ENCODE peak calls at places on chromosomes 11 and 22, in five cellular contexts. One of them, this sample, is unnamed.

GRCh38 chr11:27507561-27508322 is 1.2 kb upstream of the LIN7C start:
- DNase-seq in HepG2: no peak
- DNase-seq in K562: no peak
- DNase-seq in GM12878: no peak
- DNase-seq in H1: no peak
- DNase-seq in this sample: no peak

GRCh38 chr11:46119352-46120216 is 1.7 kb downstream of the PHF21A start:
- DNase-seq in HepG2: peak; percentile 80
- DNase-seq in K562: peak; percentile 58
- DNase-seq in GM12878: no peak
- DNase-seq in H1: no peak
- DNase-seq in this sample: peak; percentile 70

GRCh38 chr11:19800714-19801519 is 88.3 kb downstream of the NAV2 start:
- DNase-seq in HepG2: no peak
- DNase-seq in K562: no peak
- DNase-seq in GM12878: no peak
- DNase-seq in H1: no peak
- DNase-seq in this sample: no peak

GRCh38 chr22:42829311-42829710 is 27.8 kb downstream of the ARFGAP3 start:
- DNase-seq in HepG2: no peak
- DNase-seq in K562: no peak
- DNase-seq in GM12878: no peak
- DNase-seq in H1: no peak
- DNase-seq in this sample: no peak

GRCh38 chr22:42745118-42745517 is 24.4 kb upstream of the A4GALT start:
- DNase-seq in HepG2: no peak
- DNase-seq in K562: no peak
- DNase-seq in GM12878: no peak
- DNase-seq in H1: no peak
- DNase-seq in this sample: no peak

GRCh38 chr22:19509923-19510322 is 14.3 kb downstream of the CLDN5 start:
- DNase-seq in HepG2: no peak
- DNase-seq in K562: no peak
- DNase-seq in GM12878: no peak
- DNase-seq in H1: no peak
- DNase-seq in this sample: no peak

GRCh38 chr11:70423523-70424505 is 25.5 kb downstream of the CTTN start:
- DNase-seq in HepG2: peak; percentile 50
- DNase-seq in K562: peak; percentile 70
- DNase-seq in GM12878: peak; percentile 44
- DNase-seq in H1: no peak
- DNase-seq in this sample: no peak

GRCh38 chr22:29078036-29078868 is 5.4 kb downstream of the KREMEN1 start:
- DNase-seq in HepG2: no peak
- DNase-seq in K562: no peak
- DNase-seq in GM12878: no peak
- DNase-seq in H1: no peak
- DNase-seq in this sample: no peak

DNA sequence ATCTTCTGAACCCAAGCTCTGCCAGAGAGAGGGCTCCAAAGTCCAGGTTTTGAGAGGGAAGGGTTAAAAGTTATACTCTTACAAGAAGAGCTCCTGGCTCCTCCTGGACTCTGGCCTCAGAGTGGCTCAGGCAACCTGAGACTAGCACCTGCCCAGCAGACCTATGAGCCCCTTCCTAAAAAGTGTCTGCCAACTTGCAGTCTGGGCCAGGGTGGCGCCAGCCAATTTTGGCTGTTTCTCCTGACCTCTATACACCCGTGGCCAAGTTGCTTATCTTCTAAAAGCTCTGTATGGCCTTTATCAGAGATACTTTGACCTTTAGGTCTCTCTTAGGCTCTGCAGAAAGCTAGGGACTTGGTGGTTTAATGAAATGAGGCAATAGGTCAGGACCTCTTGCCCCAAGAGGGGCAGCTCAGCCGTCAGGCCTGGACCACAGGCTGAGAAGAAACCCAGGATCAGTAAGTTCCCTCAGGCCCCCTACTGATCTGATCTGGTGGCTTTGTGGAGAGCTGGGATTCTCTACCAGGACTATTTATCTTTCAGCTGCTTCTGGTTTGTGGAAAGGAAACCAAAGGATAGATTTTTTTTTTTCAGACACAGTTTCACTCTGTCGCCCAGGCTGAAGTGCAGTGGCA is 10.3 kb upstream of the UCP3 start:
- DNase-seq in HepG2: peak; percentile 17
- DNase-seq in K562: no peak
- DNase-seq in GM12878: no peak
- DNase-seq in H1: no peak
- DNase-seq in this sample: no peak
- H3K27ac ChIP-seq in HepG2: peak overlapping the region; percentile 92
- H3K27ac ChIP-seq in K562: no peak overlapping the region
- H3K27ac ChIP-seq in GM12878: no peak overlapping the region
- H3K27ac ChIP-seq in H1: no peak overlapping the region
- H3K27ac ChIP-seq in this sample: no peak overlapping the region

DNA sequence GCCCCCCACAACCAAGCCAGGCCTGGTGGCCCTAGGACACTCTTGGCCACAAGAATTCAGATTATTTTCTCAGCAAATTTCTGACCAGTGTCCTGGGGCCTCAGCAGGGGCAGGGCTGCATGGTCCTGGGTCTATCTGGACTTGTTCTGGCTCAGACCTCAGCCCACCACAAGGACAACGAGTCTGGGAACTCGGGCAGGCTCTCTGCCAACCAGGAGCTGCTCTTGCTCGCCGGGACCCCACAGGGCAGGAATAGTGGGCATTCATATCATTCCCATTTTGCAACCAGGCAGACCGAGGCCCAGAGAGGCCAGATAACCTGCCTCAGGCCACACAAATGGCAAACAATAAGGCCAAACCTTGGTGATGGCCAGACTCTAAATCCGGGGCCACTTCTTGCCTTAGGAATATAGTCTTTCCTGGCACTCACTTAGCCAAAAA is 75.4 kb upstream of the WNT7B start:
- DNase-seq in HepG2: no peak
- DNase-seq in K562: no peak
- DNase-seq in GM12878: no peak
- DNase-seq in H1: no peak
- DNase-seq in this sample: no peak
- H3K9ac ChIP-seq in HepG2: no peak overlapping the region
- H3K9ac ChIP-seq in K562: no peak overlapping the region
- H3K9ac ChIP-seq in GM12878: peak overlapping the region; percentile 62
- H3K9ac ChIP-seq in H1: no peak overlapping the region
- H3K9ac ChIP-seq in this sample: peak overlapping the region; percentile 97

GRCh38 chr22:27382947-27383346 is 418.6 kb downstream of the MN1 start:
- DNase-seq in HepG2: no peak
- DNase-seq in K562: no peak
- DNase-seq in GM12878: no peak
- DNase-seq in H1: peak; percentile 27
- DNase-seq in this sample: no peak

GRCh38 chr22:27383896-27384295 is 417.7 kb downstream of the MN1 start:
- DNase-seq in HepG2: no peak
- DNase-seq in K562: no peak
- DNase-seq in GM12878: no peak
- DNase-seq in H1: no peak
- DNase-seq in this sample: no peak

GRCh38 chr22:27387561-27387960 is 414.0 kb downstream of the MN1 start:
- DNase-seq in HepG2: no peak
- DNase-seq in K562: no peak
- DNase-seq in GM12878: no peak
- DNase-seq in H1: no peak
- DNase-seq in this sample: no peak

GRCh38 chr22:27386186-27386585 is 415.4 kb downstream of the MN1 start:
- DNase-seq in HepG2: no peak
- DNase-seq in K562: no peak
- DNase-seq in GM12878: no peak
- DNase-seq in H1: no peak
- DNase-seq in this sample: no peak

GRCh38 chr22:27385261-27385998 is 416.1 kb downstream of the MN1 start:
- DNase-seq in HepG2: no peak
- DNase-seq in K562: no peak
- DNase-seq in GM12878: no peak
- DNase-seq in H1: peak; percentile 38
- DNase-seq in this sample: no peak
- TF ChIP-seq EP300 in HepG2: no peak
- TF ChIP-seq EP300 in K562: no peak
- TF ChIP-seq EP300 in GM12878: no peak
- TF ChIP-seq EP300 in H1: no peak
- TF ChIP-seq EP300 in this sample: no peak

GRCh38 chr11:6395470-6396060 is 5.3 kb downstream of the SMPD1 start:
- DNase-seq in HepG2: no peak
- DNase-seq in K562: no peak
- DNase-seq in GM12878: no peak
- DNase-seq in H1: no peak
- DNase-seq in this sample: no peak
- H3K27ac ChIP-seq in HepG2: no peak overlapping the region
- H3K27ac ChIP-seq in K562: no peak overlapping the region
- H3K27ac ChIP-seq in GM12878: no peak overlapping the region
- H3K27ac ChIP-seq in H1: no peak overlapping the region
- H3K27ac ChIP-seq in this sample: no peak overlapping the region

DNA sequence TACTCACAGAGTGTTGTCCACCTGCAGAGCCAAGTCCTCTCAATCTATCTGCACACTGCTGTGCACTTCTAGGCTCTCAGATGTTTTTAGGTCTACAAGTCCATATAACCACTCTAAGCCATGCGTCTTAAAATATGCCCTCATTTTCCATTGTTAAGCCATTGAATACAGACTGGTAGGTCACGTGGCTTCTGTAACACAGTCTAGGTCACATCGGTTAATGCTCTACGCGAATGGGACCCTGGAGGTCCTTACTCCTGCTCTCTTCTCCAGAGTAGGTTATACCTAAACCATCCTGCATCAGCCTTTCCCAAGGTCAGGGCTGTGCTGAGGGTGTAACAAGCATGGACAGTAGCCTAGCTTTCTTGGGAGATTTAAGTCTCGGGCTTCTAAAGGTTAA is 819 bp downstream of the JAML start:
- DNase-seq in HepG2: no peak
- DNase-seq in K562: no peak
- DNase-seq in GM12878: no peak
- DNase-seq in H1: no peak
- DNase-seq in this sample: no peak
- H3K9ac ChIP-seq in HepG2: no peak overlapping the region
- H3K9ac ChIP-seq in K562: no peak overlapping the region
- H3K9ac ChIP-seq in GM12878: no peak overlapping the region
- H3K9ac ChIP-seq in H1: no peak overlapping the region
- H3K9ac ChIP-seq in this sample: no peak overlapping the region

GRCh38 chr11:66639066-66639813 is 737 bp downstream of the RBM4 start:
- DNase-seq in HepG2: peak; percentile 29
- DNase-seq in K562: no peak
- DNase-seq in GM12878: no peak
- DNase-seq in H1: no peak
- DNase-seq in this sample: no peak

GRCh38 chr11:66637557-66638176 is 836 bp upstream of the RBM4 start:
- DNase-seq in HepG2: no peak
- DNase-seq in K562: no peak
- DNase-seq in GM12878: no peak
- DNase-seq in H1: no peak
- DNase-seq in this sample: no peak

GRCh38 chr11:66641834-66642233 is 3.3 kb downstream of the RBM4 start:
- DNase-seq in HepG2: no peak
- DNase-seq in K562: no peak
- DNase-seq in GM12878: no peak
- DNase-seq in H1: no peak
- DNase-seq in this sample: no peak

GRCh38 chr11:66636411-66636810 is 2.1 kb upstream of the RBM4 start:
- DNase-seq in HepG2: no peak
- DNase-seq in K562: no peak
- DNase-seq in GM12878: no peak
- DNase-seq in H1: no peak
- DNase-seq in this sample: no peak

GRCh38 chr11:66638177-66639065 is at the start of gene RBM4:
- DNase-seq in HepG2: peak; percentile 99
- DNase-seq in K562: peak; percentile 96
- DNase-seq in GM12878: peak; percentile 98
- DNase-seq in H1: peak; percentile 94
- DNase-seq in this sample: peak; percentile 95
- TF ChIP-seq EP300 in HepG2: no peak
- TF ChIP-seq EP300 in K562: no peak
- TF ChIP-seq EP300 in GM12878: no peak
- TF ChIP-seq EP300 in H1: no peak
- TF ChIP-seq EP300 in this sample: no peak